ENCODE peak calls at places on chromosome 22, in eight cellular contexts. Q is right atrium auricular region, O is fibroblast of lung, R is fibroblast of pulmonary artery, D is fibroblast of mammary gland, W is psoas muscle, S is transverse colon, A is BE2C. H is an unnamed sample.

GRCh38 chr22:48592488-48592887 is 1235.2 kb downstream of the BRD1 start:
- DNase-seq in Q (no peak), A (no peak), O (no peak), R (no peak), S (no peak), D (no peak), W (no peak), H (no peak)

GRCh38 chr22:32625985-32626384 is 151.4 kb downstream of the FBXO7 start:
- DNase-seq in O (peak), D (no peak), Q (no peak), A (no peak), R (no peak), S (no peak), W (no peak), H (no peak)

GRCh38 chr22:50483977-50484853 is 2.4 kb upstream of the MIOX start:
- DNase-seq in S (peak), W (no peak), D (no peak), R (no peak), O (no peak), Q (no peak), A (no peak), H (no peak)

GRCh38 chr22:39952347-39952746 is 7.8 kb upstream of the TMA7B start:
- DNase-seq in W (no peak), D (no peak), Q (no peak), R (no peak), S (no peak), A (no peak), O (no peak), H (no peak)

GRCh38 chr22:20076627-20077172 is 3.3 kb upstream of the DGCR8 start:
- DNase-seq in A (no peak), R (no peak), O (no peak), W (no peak), S (no peak), Q (no peak), D (no peak), H (no peak)

GRCh38 chr22:32555546-32555945 is 80.9 kb downstream of the FBXO7 start:
- DNase-seq in R (no peak), A (no peak), W (no peak), D (no peak), O (no peak), S (no peak), Q (no peak), H (no peak)

GRCh38 chr22:48489551-48490512 is 1337.8 kb downstream of the BRD1 start:
- DNase-seq in A (no peak), Q (no peak), D (no peak), W (no peak), S (no peak), O (peak), R (no peak), H (no peak)

GRCh38 chr22:35842954-35843353 is 125.3 kb downstream of the APOL5 start:
- DNase-seq in O (peak), Q (no peak), S (no peak), A (peak), R (peak), D (peak), W (no peak), H (peak)

GRCh38 chr22:40463727-40464126 is 93.3 kb downstream of the SGSM3 start:
- DNase-seq in R (no peak), D (no peak), O (no peak), W (no peak), Q (no peak), S (no peak), A (no peak), H (no peak)

GRCh38 chr22:41848468-41848867 is 15.6 kb downstream of the SREBF2 start:
- DNase-seq in Q (peak), O (peak), R (no peak), W (peak), S (peak), D (peak), A (no peak), H (peak)

GRCh38 chr22:41381329-41382097 is at the start of gene TEF:
- DNase-seq in S (peak), A (peak), R (peak), Q (peak), O (peak), W (peak), D (peak), H (peak)

GRCh38 chr22:36839356-36840073 is 21.3 kb upstream of the NCF4 start:
- DNase-seq in O (no peak), W (no peak), R (peak), A (no peak), S (no peak), Q (no peak), D (peak), H (peak)

GRCh38 chr22:33539902-33540751 is 380.1 kb downstream of the LARGE1 start:
- DNase-seq in D (peak), A (no peak), W (peak), S (peak), R (no peak), O (peak), Q (peak), H (no peak)

GRCh38 chr22:39517470-39517869 is 2.9 kb upstream of the ATF4 start:
- DNase-seq in R (no peak), A (no peak), Q (no peak), D (no peak), O (no peak), S (no peak), W (no peak), H (no peak)

GRCh38 chr22:46169628-46170027 is 19.3 kb downstream of the PPARA start:
- DNase-seq in S (no peak), Q (no peak), D (no peak), W (no peak), A (no peak), O (no peak), R (no peak), H (no peak)

GRCh38 chr22:45007946-45008852 is 1.6 kb downstream of the PHF21B start:
- DNase-seq in W (no peak), Q (no peak), O (peak), S (no peak), A (peak), D (no peak), R (no peak), H (peak)

GRCh38 chr22:45008853-45009751 is 703 bp downstream of the PHF21B start:
- DNase-seq in W (no peak), S (no peak), R (no peak), A (peak), Q (no peak), D (peak), O (no peak), H (peak)

GRCh38 chr22:45007247-45007945 is 2.4 kb downstream of the PHF21B start:
- DNase-seq in A (peak), D (no peak), W (no peak), O (peak), S (no peak), R (no peak), Q (no peak), H (peak)

GRCh38 chr22:45006101-45006872 is 3.5 kb downstream of the PHF21B start:
- DNase-seq in S (no peak), A (no peak), Q (no peak), R (no peak), D (no peak), O (no peak), W (no peak), H (no peak)

GRCh38 chr22:45006873-45007246 is 2.9 kb downstream of the PHF21B start:
- DNase-seq in A (peak), S (no peak), R (no peak), W (no peak), O (no peak), D (no peak), Q (no peak), H (no peak)
- H3K4me3 ChIP-seq in A (peak), S (no peak), R (no peak), W (peak), O (no peak), D (no peak), Q (peak), H (no peak)

GRCh38 chr22:28952857-28953256 is 69.5 kb downstream of the ZNRF3 start:
- DNase-seq in W (no peak), Q (no peak), O (peak), S (no peak), D (peak), A (no peak), R (peak), H (no peak)

GRCh38 chr22:28953976-28954880 is 70.9 kb downstream of the ZNRF3 start:
- DNase-seq in W (no peak), A (no peak), O (no peak), R (no peak), Q (no peak), S (no peak), D (no peak), H (no peak)

GRCh38 chr22:28951530-28951929 is 68.2 kb downstream of the ZNRF3 start:
- DNase-seq in W (no peak), D (no peak), A (no peak), R (no peak), O (no peak), S (no peak), Q (no peak), H (no peak)

GRCh38 chr22:28951969-28952521 is 68.7 kb downstream of the ZNRF3 start:
- DNase-seq in O (peak), S (peak), D (peak), Q (no peak), A (no peak), W (no peak), R (peak), H (no peak)

DNA sequence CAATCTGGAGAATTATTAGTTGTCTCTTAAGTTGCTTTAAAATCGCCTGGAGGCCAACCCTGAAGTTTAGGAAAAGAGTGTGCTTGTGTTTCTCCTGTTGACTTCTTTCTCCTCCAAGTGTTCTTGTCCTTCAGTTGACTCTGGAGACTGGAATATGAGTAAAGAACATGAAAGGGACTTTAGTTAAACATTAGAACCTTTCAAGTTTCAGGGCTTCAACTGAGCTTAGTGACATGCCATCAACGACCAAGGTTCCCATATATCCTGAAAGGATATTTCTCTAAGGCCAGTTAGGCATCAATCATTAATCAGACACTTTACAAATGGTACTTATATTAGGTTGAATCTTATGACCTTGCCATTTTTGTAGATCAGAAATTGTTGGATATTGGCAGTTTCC is 70.0 kb downstream of the ZNRF3 start:
- DNase-seq in O (no peak), S (no peak), R (no peak), W (no peak), D (no peak), Q (no peak), A (no peak), H (no peak)
- TF ChIP-seq CTCF in O (no peak), S (no peak), R (no peak), W (no peak), D (no peak), Q (no peak), A (no peak), H (no peak)

DNA sequence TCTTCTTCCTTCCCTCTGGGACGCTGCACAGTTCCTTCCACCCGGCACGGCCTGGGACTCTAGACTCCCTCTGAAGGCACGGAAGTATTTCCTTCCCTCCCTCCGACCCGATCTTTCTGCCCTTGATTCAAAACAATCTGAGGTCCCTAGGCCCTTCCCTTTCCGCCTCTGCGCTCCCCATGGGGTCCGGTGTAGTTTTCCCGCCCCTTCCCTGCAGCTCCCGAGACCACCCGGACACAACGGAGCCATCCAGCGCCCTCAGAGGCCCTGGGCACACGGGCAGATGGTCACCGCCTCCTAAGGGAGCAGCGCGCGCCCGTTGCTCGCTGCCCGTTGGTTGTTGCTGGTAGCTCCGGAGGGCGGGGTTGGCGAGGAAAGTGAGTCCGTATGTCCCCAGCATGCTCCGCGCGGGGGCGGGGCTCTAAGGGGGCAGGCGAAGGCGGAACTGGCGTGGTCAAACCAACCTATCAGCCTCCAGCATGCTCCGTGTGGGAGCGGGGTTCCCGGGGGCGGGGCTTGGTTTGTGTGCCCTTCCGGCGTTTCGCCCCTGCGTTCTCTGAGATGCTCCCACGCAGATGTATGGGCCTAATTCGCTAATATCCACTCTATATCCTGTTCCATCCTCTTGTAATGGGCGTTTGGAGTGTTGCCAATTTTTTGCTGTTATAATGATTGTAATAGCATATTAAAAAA is 19.6 kb downstream of the MIF start:
- DNase-seq in W (peak), Q (peak), S (peak), A (peak), R (peak), O (peak), D (peak), H (peak)
- H3K4me3 ChIP-seq in W (peak), Q (peak), S (peak), A (peak), R (peak), O (peak), D (peak), H (peak)

DNA sequence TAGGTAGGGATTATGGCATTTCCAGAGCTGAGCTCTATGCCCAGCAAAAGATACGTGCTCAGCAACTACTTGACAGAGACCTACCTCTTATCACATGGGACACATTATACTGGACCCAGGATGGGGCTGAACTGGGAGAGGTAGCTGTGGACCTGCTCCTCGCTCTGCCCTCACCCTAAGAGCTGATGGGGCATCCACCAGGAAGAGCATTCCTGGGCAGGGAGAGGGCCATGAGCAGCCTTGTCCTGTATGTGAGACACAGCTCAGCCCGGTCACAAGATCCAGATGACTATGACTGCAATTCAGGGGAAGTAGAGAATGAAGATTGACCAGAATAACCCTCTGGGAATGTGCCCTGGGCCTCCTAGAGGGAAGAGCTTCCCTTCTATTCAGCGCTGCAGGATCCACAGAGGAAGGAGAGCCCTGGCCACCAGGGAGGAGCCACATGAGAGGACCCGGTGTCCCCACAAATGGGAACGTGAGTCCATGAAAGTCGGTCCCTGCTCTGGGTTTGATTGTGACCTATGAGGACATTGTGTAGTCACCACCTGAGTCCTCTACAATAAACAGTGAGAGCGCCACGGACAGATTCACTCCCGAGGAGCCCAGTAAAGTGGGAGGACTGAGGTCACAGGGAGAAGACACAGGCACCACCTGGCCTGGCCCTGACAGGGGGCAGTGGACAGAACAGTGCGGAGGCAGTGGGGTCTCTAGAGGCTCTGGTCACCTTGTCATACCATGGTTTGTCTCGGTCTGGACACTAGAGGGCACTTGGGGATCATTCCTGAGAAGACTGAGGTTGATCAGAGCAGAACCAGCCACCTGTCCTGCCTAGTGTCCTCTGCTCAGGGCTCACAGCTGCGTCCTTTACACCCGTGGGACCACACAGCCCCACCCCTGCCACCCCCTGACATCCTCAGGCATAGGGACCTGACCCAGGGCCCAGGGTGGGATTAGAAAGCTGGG is 99.5 kb downstream of the ZNF280B start:
- DNase-seq in A (peak), R (peak), W (no peak), D (peak), S (peak), Q (peak), O (peak), H (peak)
- TF ChIP-seq CTCF in A (peak), R (peak), W (no peak), D (peak), S (peak), Q (no peak), O (peak), H (peak)

DNA sequence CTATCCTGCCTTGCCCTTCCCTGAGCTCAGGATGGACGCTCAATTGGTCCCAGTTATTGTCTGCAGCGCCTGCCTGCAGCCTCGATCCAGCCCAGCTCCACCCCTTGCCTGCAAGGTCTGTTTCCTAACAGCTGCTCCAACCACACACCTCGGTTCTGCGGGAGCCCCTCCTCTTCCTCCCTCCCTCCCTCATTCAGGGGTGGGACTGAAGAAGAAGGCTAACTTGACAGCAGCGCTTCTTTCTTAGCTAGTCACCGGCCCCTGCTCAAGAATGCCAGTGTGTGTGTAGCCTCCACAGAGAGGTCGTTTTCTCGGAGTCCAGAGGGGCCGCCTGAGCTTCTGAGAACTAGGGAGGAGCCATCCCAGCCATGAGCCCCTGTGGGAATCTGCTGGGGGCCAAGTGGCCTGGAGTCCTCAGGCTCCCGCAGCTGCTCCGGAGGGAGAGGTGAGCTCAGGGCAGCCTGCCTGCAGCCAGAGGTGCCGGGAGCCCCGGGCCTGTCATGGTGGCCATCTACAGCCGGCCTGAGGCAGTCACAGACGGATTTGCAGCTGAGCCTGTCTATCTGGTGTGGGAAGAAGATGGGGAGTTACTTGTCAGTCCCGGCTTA is 36.1 kb downstream of the LIMK2 start:
- DNase-seq in R (peak), Q (peak), W (peak), O (peak), A (peak), S (peak), D (peak), H (peak)
- H3K4me3 ChIP-seq in R (peak), Q (peak), W (peak), O (peak), A (peak), S (no peak), D (peak), H (peak)

GRCh38 chr22:42930810-42931420 is 73.8 kb upstream of the ARFGAP3 start:
- DNase-seq in O (no peak), S (no peak), A (no peak), Q (peak), W (peak), R (peak), D (peak), H (peak)
- TF ChIP-seq CTCF in O (no peak), S (no peak), A (no peak), Q (no peak), W (peak), R (no peak), D (peak), H (peak)

GRCh38 chr22:17948101-17948500 is 76.3 kb downstream of the MICAL3 start:
- DNase-seq in D (no peak), R (no peak), S (no peak), O (no peak), W (no peak), A (no peak), Q (no peak), H (no peak)
- H3K4me3 ChIP-seq in D (no peak), R (no peak), S (no peak), O (no peak), W (no peak), A (no peak), Q (no peak), H (no peak)